ENCODE peak calls at places on chromosome 19, in seven cellular contexts. M is psoas muscle, K is suprapubic skin, J is RWPE2, N is left ventricle myocardium inferior, U is tibial nerve, Y is ovary. A is an unnamed sample.
A peak's percentile ranks its signal among the peaks of the same experiment; 100 is the strongest.

GRCh38 chr19:18763674-18764590 is 27.2 kb downstream of the COMP start:
- DNase-seq in Y (no peak), N (no peak), U (no peak), M (peak; percentile 81), K (no peak), J (peak; percentile 97), A (no peak)

GRCh38 chr19:43594710-43595604 is 977 bp downstream of the IRGQ start:
- DNase-seq in U (no peak), M (peak; percentile 43), J (no peak), N (no peak), Y (peak; percentile 63), K (no peak), A (no peak)

GRCh38 chr19:4660181-4660791 is 9.9 kb downstream of the MYDGF start:
- DNase-seq in U (no peak), Y (no peak), N (no peak), J (no peak), M (no peak), K (no peak), A (no peak)

GRCh38 chr19:2495651-2496316 is 19.9 kb downstream of the GADD45B start:
- DNase-seq in J (no peak), U (no peak), Y (peak; percentile 47), K (no peak), M (no peak), N (no peak), A (no peak)

GRCh38 chr19:5057860-5058259 is 88.9 kb downstream of the KDM4B start:
- DNase-seq in K (no peak), N (no peak), U (no peak), M (no peak), J (no peak), Y (no peak), A (no peak)

GRCh38 chr19:2189880-2190279 is 26.1 kb downstream of the DOT1L start:
- DNase-seq in Y (no peak), N (no peak), K (no peak), U (no peak), M (no peak), J (no peak), A (peak; percentile 81)

GRCh38 chr19:6499052-6499790 is 2.9 kb downstream of the TUBB4A start:
- DNase-seq in M (no peak), J (no peak), Y (no peak), K (no peak), N (no peak), U (no peak), A (no peak)

GRCh38 chr19:14149509-14149994 is 13.2 kb upstream of the ASF1B start:
- DNase-seq in J (no peak), U (peak; percentile 31), K (no peak), N (peak; percentile 85), M (peak; percentile 80), Y (peak; percentile 78), A (no peak)

GRCh38 chr19:41696402-41697197 is 8.5 kb upstream of the CEACAM7 start:
- DNase-seq in K (peak; percentile 62), N (no peak), J (peak; percentile 35), M (no peak), Y (no peak), U (no peak), A (no peak)

GRCh38 chr19:18660051-18660910 is 23.2 kb upstream of the CRTC1 start:
- DNase-seq in U (peak; percentile 58), N (peak; percentile 67), J (peak; percentile 60), K (no peak), M (peak; percentile 91), Y (no peak), A (no peak)

GRCh38 chr19:15194938-15195337 is 5.9 kb downstream of the NOTCH3 start:
- DNase-seq in K (no peak), N (no peak), M (no peak), Y (no peak), J (no peak), U (no peak), A (no peak)

GRCh38 chr19:18097993-18098890 is 664 bp downstream of the MAST3 start:
- DNase-seq in J (no peak), U (no peak), K (no peak), M (no peak), N (no peak), Y (no peak), A (no peak)

GRCh38 chr19:33296473-33297060 is 5.8 kb downstream of the CEBPA start:
- DNase-seq in Y (peak; percentile 4), M (no peak), J (peak; percentile 25), N (no peak), U (peak; percentile 7), K (peak; percentile 61), A (peak; percentile 50)

GRCh38 chr19:54390942-54391577 is 24.2 kb upstream of the TTYH1 start:
- DNase-seq in K (no peak), U (no peak), N (no peak), M (no peak), J (no peak), Y (no peak), A (no peak)

GRCh38 chr19:24033962-24034342 is 53.0 kb upstream of the ZNF254 start:
- DNase-seq in Y (no peak), U (no peak), J (no peak), M (peak; percentile 36), N (peak; percentile 30), K (no peak), A (peak; percentile 60)

GRCh38 chr19:7799640-7800355 is 30.2 kb upstream of the EVI5L start:
- DNase-seq in K (no peak), M (peak; percentile 41), N (peak; percentile 52), Y (peak; percentile 45), J (no peak), U (peak; percentile 40), A (no peak)

GRCh38 chr19:42857544-42857867 is 22.0 kb downstream of the PSG1 start:
- DNase-seq in U (no peak), N (no peak), M (no peak), K (no peak), J (no peak), Y (no peak), A (no peak)

GRCh38 chr19:8065489-8066261 is 13.1 kb downstream of the CCL25 start:
- DNase-seq in K (no peak), Y (no peak), M (no peak), J (no peak), N (no peak), U (no peak), A (no peak)

GRCh38 chr19:4425531-4425930 is 23.1 kb downstream of the CHAF1A start:
- DNase-seq in N (no peak), K (no peak), J (no peak), Y (no peak), U (no peak), M (no peak), A (no peak)

GRCh38 chr19:28456708-28457320 is 756.1 kb downstream of the UQCRFS1 start:
- DNase-seq in U (no peak), Y (no peak), N (no peak), M (no peak), J (no peak), K (no peak), A (no peak)

GRCh38 chr19:38617764-38618589 is at the start of gene MAP4K1:
- DNase-seq in K (no peak), U (no peak), N (peak; percentile 37), J (no peak), M (peak; percentile 46), Y (peak; percentile 43), A (no peak)

GRCh38 chr19:39083983-39084731 is at the start of gene ACP7:
- DNase-seq in K (no peak), J (no peak), Y (no peak), M (no peak), N (no peak), U (no peak), A (no peak)

GRCh38 chr19:7515091-7515470 is 822 bp upstream of the ZNF358 start:
- DNase-seq in K (no peak), J (no peak), N (no peak), U (no peak), M (no peak), Y (peak; percentile 81), A (no peak)

GRCh38 chr19:19113040-19113541 is 25.2 kb downstream of the TMEM161A start:
- DNase-seq in Y (no peak), K (no peak), N (no peak), M (no peak), J (no peak), U (no peak), A (no peak)

GRCh38 chr19:34838753-34839431 is 65.9 kb upstream of the ZNF599 start:
- DNase-seq in Y (no peak), U (no peak), M (peak; percentile 18), N (no peak), K (no peak), J (no peak), A (no peak)

GRCh38 chr19:29745253-29745652 is 30.2 kb upstream of the C19orf12 start:
- DNase-seq in Y (no peak), J (no peak), U (no peak), N (no peak), K (no peak), M (no peak), A (peak; percentile 81)
- TF ChIP-seq CTCF in Y (no peak), J (peak; percentile 15), U (no peak), N (peak; percentile 14), K (no peak), M (no peak), A (peak; percentile 38)

DNA sequence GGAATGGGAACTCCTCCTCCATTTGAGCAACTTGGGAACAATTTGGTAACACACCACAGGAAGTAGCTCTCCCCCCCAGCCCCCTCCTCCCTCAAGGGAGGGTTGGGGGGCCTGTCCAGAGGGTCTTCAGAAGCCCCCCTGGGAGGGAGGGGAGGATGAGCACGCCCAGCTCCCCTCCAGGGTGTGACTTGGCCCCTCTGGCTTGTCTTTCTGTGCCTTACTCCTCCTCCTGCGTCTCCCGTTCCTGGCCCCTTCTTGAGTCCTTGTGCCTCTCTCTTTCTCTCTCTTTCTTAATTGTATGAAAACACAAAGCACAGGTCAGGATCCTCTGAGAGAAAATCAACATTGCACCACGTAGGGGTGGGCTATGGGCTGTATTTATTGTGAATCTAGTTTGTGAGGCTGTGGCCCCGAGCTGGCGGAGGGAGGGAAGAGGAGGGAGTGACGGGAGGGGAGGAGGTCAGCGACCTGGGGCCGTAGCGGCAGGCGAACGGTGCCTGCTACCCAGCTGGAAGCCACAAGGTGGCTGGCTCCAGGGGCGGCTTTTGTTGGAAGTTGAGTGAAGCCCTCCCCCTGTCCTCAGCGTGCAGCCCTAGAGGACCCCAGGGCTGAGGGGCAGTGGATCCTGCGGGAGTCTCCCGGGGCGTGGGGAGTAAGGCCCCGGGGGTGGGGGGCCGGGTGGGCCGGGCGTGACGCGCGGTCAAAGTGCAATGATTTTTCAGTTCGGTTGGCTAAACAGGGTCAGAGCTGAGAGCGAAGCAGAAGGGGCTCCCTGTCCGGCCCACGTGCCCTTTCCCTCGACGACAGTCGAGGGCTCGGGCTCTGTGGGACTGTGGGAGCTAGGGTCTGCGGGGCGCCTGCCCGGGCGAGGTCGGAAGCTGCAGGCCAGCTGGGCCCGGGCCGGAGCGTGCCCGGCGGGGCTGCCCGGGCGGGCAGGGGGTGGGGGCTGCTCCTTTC is 6.4 kb downstream of the LYL1 start:
- DNase-seq in Y (peak; percentile 57), M (no peak), J (peak; percentile 47), K (no peak), N (no peak), U (no peak), A (no peak)
- TF ChIP-seq CTCF in Y (no peak), M (no peak), J (no peak), K (peak; percentile 25), N (peak; percentile 40), U (no peak), A (peak; percentile 31)

GRCh38 chr19:10219678-10220077 is 11.5 kb downstream of the S1PR2 start:
- DNase-seq in K (no peak), M (no peak), N (no peak), U (no peak), Y (no peak), J (no peak), A (no peak)
- TF ChIP-seq CTCF in K (peak; percentile 17), M (no peak), N (peak; percentile 16), U (no peak), Y (no peak), J (no peak), A (peak; percentile 62)

GRCh38 chr19:37309834-37310575 is 60.9 kb upstream of the ZNF527 start:
- DNase-seq in J (no peak), M (no peak), K (peak; percentile 61), N (no peak), Y (no peak), U (no peak), A (no peak)
- TF ChIP-seq CTCF in J (peak; percentile 11), M (no peak), K (no peak), N (no peak), Y (no peak), U (no peak), A (peak; percentile 28)

A was measured in chondrocyte.